ENCODE peak calls at places on chromosomes 16 and 17, in five cellular contexts. Z is fibroblast of the conjunctiva, S is progenitor cell of endocrine pancreas, T is hepatocyte, C is C1 segment of cervical spinal cord. V is an unnamed sample.
A peak's percentile ranks its signal among the peaks of the same experiment; 100 is the strongest.

GRCh38 chr17:73089918-73090317 is 2.6 kb downstream of the SLC39A11 start:
- DNase-seq in C (peak; percentile 24), Z (no peak), T (no peak), S (no peak), V (peak; percentile 73)

GRCh38 chr16:3623642-3624041 is 12.2 kb upstream of the SLX4 start:
- DNase-seq in C (no peak), T (no peak), Z (no peak), S (no peak), V (no peak)

GRCh38 chr16:83911290-83911689 is 12.4 kb downstream of the MLYCD start:
- DNase-seq in T (no peak), Z (no peak), C (no peak), S (no peak), V (no peak)

GRCh38 chr16:1428511-1428910 is 2.4 kb upstream of the PERCC1 start:
- DNase-seq in T (no peak), C (no peak), Z (no peak), S (no peak), V (no peak)

GRCh38 chr16:31118223-31119155 is 1.0 kb downstream of the KAT8 start:
- DNase-seq in T (peak; percentile 56), Z (no peak), C (no peak), S (no peak), V (no peak)

GRCh38 chr17:55852734-55853133 is 101.9 kb downstream of the PCTP start:
- DNase-seq in T (no peak), C (no peak), S (no peak), Z (no peak), V (no peak)

GRCh38 chr17:57269598-57270255 is 13.4 kb downstream of the MSI2 start:
- DNase-seq in Z (no peak), T (no peak), C (no peak), S (no peak), V (no peak)

GRCh38 chr17:72456026-72456569 is 335.3 kb downstream of the SOX9 start:
- DNase-seq in Z (no peak), T (peak; percentile 70), C (no peak), S (no peak), V (peak; percentile 73)

GRCh38 chr16:75202069-75202590 is 4.8 kb downstream of the CTRB2 start:
- DNase-seq in C (no peak), T (no peak), Z (no peak), S (no peak), V (no peak)

GRCh38 chr17:48751172-48751571 is 22.6 kb upstream of the HOXB13 start:
- DNase-seq in C (no peak), Z (no peak), T (no peak), S (no peak), V (no peak)